ENCODE peak calls at places on chromosomes 3 and 15, in seven cellular contexts. L is brain microvascular endothelial cell, N is stomach, Y is coronary artery, M is endodermal cell, O is AG10803, Q is tibial nerve. D is an unnamed sample.

GRCh38 chr3:158748237-158748828 is 16.1 kb upstream of the RARRES1 start:
- DNase-seq in L (peak; percentile 65), N (peak; percentile 30), Y (peak; percentile 46), M (no peak), O (no peak), Q (peak; percentile 21), D (no peak)

GRCh38 chr15:40523611-40524010 is 41.2 kb downstream of the CCDC32 start:
- DNase-seq in L (no peak), N (no peak), Y (no peak), M (no peak), O (no peak), Q (no peak), D (no peak)

GRCh38 chr3:56122911-56123310 is 345.4 kb downstream of the ERC2 start:
- DNase-seq in L (no peak), N (no peak), Y (no peak), M (no peak), O (no peak), Q (no peak), D (no peak)

GRCh38 chr3:45343947-45344346 is 44.4 kb upstream of the LARS2 start:
- DNase-seq in L (no peak), N (no peak), Y (no peak), M (peak; percentile 63), O (no peak), Q (no peak), D (no peak)

GRCh38 chr3:135992072-135992471 is 26.5 kb downstream of the PPP2R3A start:
- DNase-seq in L (peak; percentile 79), N (no peak), Y (no peak), M (no peak), O (peak; percentile 73), Q (no peak), D (no peak)

GRCh38 chr3:23002846-23003800 is 200.0 kb upstream of the UBE2E2 start:
- DNase-seq in L (peak; percentile 59), N (peak; percentile 52), Y (no peak), M (no peak), O (no peak), Q (no peak), D (no peak)

GRCh38 chr3:115245437-115245836 is 98.3 kb upstream of the ZBTB20 start:
- DNase-seq in L (peak; percentile 96), N (no peak), Y (no peak), M (no peak), O (peak; percentile 86), Q (no peak), D (no peak)

GRCh38 chr15:91049378-91050127 is 27.2 kb upstream of the VPS33B start:
- DNase-seq in L (peak; percentile 77), N (peak; percentile 59), Y (no peak), M (peak; percentile 89), O (peak; percentile 68), Q (peak; percentile 45), D (no peak)

GRCh38 chr3:128486692-128487537 is 6.1 kb downstream of the GATA2 start:
- DNase-seq in L (no peak), N (no peak), Y (no peak), M (peak; percentile 83), O (peak; percentile 59), Q (no peak), D (peak; percentile 90)

GRCh38 chr3:45922039-45922326 is 21.3 kb upstream of the CXCR6 start:
- DNase-seq in L (no peak), N (no peak), Y (no peak), M (no peak), O (no peak), Q (no peak), D (no peak)

GRCh38 chr3:29313074-29313473 is 32.2 kb downstream of the RBMS3 start:
- DNase-seq in L (no peak), N (no peak), Y (no peak), M (no peak), O (peak; percentile 94), Q (no peak), D (no peak)

GRCh38 chr3:78754066-78754743 is 1013.6 kb downstream of the ROBO1 start:
- DNase-seq in L (peak; percentile 27), N (no peak), Y (no peak), M (no peak), O (peak; percentile 71), Q (no peak), D (no peak)

GRCh38 chr3:63654931-63655330 is 2.5 kb downstream of the SNTN start:
- DNase-seq in L (peak; percentile 13), N (no peak), Y (no peak), M (no peak), O (peak; percentile 26), Q (no peak), D (no peak)

GRCh38 chr3:38345879-38346583 is 554 bp upstream of the XYLB start:
- DNase-seq in L (no peak), N (no peak), Y (peak; percentile 79), M (peak; percentile 55), O (no peak), Q (no peak), D (no peak)

GRCh38 chr3:145368748-145369147 is 792.2 kb downstream of the PLOD2 start:
- DNase-seq in L (no peak), N (no peak), Y (no peak), M (no peak), O (no peak), Q (no peak), D (no peak)

GRCh38 chr15:89052474-89052873 is 35.8 kb upstream of the ABHD2 start:
- DNase-seq in L (peak; percentile 95), N (no peak), Y (peak; percentile 71), M (no peak), O (peak; percentile 100), Q (no peak), D (no peak)

GRCh38 chr3:184399410-184399809 is 19.6 kb downstream of the CHRD start:
- DNase-seq in L (peak; percentile 90), N (no peak), Y (no peak), M (peak; percentile 77), O (peak; percentile 93), Q (no peak), D (peak; percentile 12)

GRCh38 chr3:126464093-126464492 is 11.6 kb downstream of the ZXDC start:
- DNase-seq in L (no peak), N (no peak), Y (peak; percentile 29), M (peak; percentile 22), O (no peak), Q (no peak), D (no peak)

GRCh38 chr3:168117059-168117458 is 21.3 kb upstream of the GOLIM4 start:
- DNase-seq in L (peak; percentile 22), N (no peak), Y (no peak), M (no peak), O (peak; percentile 43), Q (no peak), D (no peak)

GRCh38 chr15:50148362-50148963 is 29.4 kb upstream of the ATP8B4 start:
- DNase-seq in L (peak; percentile 64), N (no peak), Y (no peak), M (peak; percentile 88), O (peak; percentile 69), Q (no peak), D (no peak)

GRCh38 chr15:40821195-40821594 is 7.3 kb downstream of the PPP1R14D start:
- DNase-seq in L (no peak), N (no peak), Y (no peak), M (no peak), O (no peak), Q (no peak), D (no peak)

GRCh38 chr3:7289113-7289512 is 428.2 kb downstream of the GRM7 start:
- DNase-seq in L (no peak), N (no peak), Y (no peak), M (no peak), O (no peak), Q (no peak), D (no peak)

GRCh38 chr15:31081568-31082250 is 19.8 kb downstream of the TRPM1 start:
- DNase-seq in L (no peak), N (peak; percentile 88), Y (no peak), M (no peak), O (no peak), Q (no peak), D (no peak)

GRCh38 chr15:68487087-68487843 is 55.3 kb upstream of the ITGA11 start:
- DNase-seq in L (peak; percentile 60), N (no peak), Y (no peak), M (no peak), O (peak; percentile 91), Q (no peak), D (no peak)

GRCh38 chr3:49122022-49122421 is 1.4 kb upstream of the USP19 start:
- DNase-seq in L (no peak), N (no peak), Y (no peak), M (no peak), O (no peak), Q (no peak), D (no peak)

GRCh38 chr3:49121244-49121671 is 635 bp upstream of the USP19 start:
- DNase-seq in L (no peak), N (no peak), Y (no peak), M (no peak), O (no peak), Q (no peak), D (no peak)

GRCh38 chr3:49119439-49119838 is 1.2 kb downstream of the USP19 start:
- DNase-seq in L (no peak), N (no peak), Y (no peak), M (no peak), O (no peak), Q (no peak), D (no peak)

GRCh38 chr3:49120096-49120437 is 556 bp downstream of the USP19 start:
- DNase-seq in L (no peak), N (no peak), Y (no peak), M (no peak), O (no peak), Q (no peak), D (no peak)

GRCh38 chr3:49120438-49121135 is at the start of gene USP19:
- DNase-seq in L (peak; percentile 81), N (peak; percentile 98), Y (peak; percentile 97), M (peak; percentile 98), O (peak; percentile 92), Q (peak; percentile 90), D (no peak)
- TF ChIP-seq CTCF in L (no peak), N (no peak), Y (no peak), M (peak; percentile 12), O (no peak), Q (no peak), D (no peak)

GRCh38 chr3:57436195-57436761 is 107.9 kb downstream of the DNAH12 start:
- DNase-seq in L (no peak), N (no peak), Y (no peak), M (no peak), O (no peak), Q (no peak), D (no peak)

DNA sequence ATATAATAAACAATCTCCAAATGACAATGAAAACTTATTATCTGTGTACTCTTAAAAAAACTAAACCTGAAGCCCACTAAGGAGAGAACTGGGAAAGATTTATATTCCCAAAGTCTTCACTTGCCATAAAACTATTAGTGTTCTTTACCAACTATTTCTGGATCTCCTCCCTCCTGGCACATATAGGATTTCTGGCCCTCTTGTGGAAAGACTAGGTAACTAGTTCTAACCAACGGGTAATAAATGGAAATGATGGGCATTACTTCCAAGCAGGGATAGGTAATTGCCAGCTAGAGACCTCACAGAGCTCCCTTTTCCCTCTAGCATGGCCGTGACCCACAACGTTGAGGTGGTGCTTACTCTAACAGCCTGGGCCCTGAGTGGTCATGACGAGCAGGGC is 110.1 kb downstream of the DNAH12 start:
- DNase-seq in L (peak; percentile 16), N (no peak), Y (no peak), M (no peak), O (peak; percentile 21), Q (no peak), D (no peak)
- TF ChIP-seq CTCF in L (peak; percentile 62), N (peak; percentile 14), Y (no peak), M (peak; percentile 78), O (peak; percentile 53), Q (peak; percentile 29), D (peak; percentile 80)

GRCh38 chr3:3089017-3089416 is 21.2 kb downstream of the IL5RA start:
- DNase-seq in L (no peak), N (no peak), Y (no peak), M (no peak), O (no peak), Q (no peak), D (no peak)
- TF ChIP-seq CTCF in L (no peak), N (no peak), Y (no peak), M (no peak), O (no peak), Q (no peak), D (no peak)

GRCh38 chr3:68206524-68207117 is 552.2 kb upstream of the SUCLG2 start:
- DNase-seq in L (no peak), N (no peak), Y (no peak), M (no peak), O (no peak), Q (no peak), D (no peak)
- TF ChIP-seq CTCF in L (no peak), N (no peak), Y (no peak), M (no peak), O (no peak), Q (no peak), D (peak; percentile 30)